ENCODE peak calls at places on chromosome 15, in seven cellular contexts. One of them, this sample, is unnamed.
A peak's percentile ranks its signal among the peaks of the same experiment; 100 is the strongest.

GRCh38 chr15:29693225-29693624 is 129.0 kb downstream of the TJP1 start:
- DNase-seq in GM12864: no peak
- DNase-seq in T-cell: no peak
- DNase-seq in activated naive CD4-positive, alpha-beta T cell: no peak
- DNase-seq in ACHN: no peak
- DNase-seq in HL-60: no peak
- DNase-seq in HT1080: no peak
- DNase-seq in this sample: no peak

GRCh38 chr15:51781506-51781905 is 30.1 kb downstream of the TMOD2 start:
- DNase-seq in ACHN: no peak
- DNase-seq in GM12864: no peak
- DNase-seq in activated naive CD4-positive, alpha-beta T cell: no peak
- DNase-seq in HT1080: no peak
- DNase-seq in HL-60: no peak
- DNase-seq in T-cell: no peak
- DNase-seq in this sample: no peak

GRCh38 chr15:79442911-79443310 is 10.8 kb downstream of the MINAR1 start:
- DNase-seq in activated naive CD4-positive, alpha-beta T cell: no peak
- DNase-seq in ACHN: no peak
- DNase-seq in HT1080: no peak
- DNase-seq in HL-60: no peak
- DNase-seq in T-cell: no peak
- DNase-seq in GM12864: no peak
- DNase-seq in this sample: no peak

GRCh38 chr15:80343610-80344009 is 60.6 kb upstream of the ARNT2 start:
- DNase-seq in activated naive CD4-positive, alpha-beta T cell: no peak
- DNase-seq in ACHN: no peak
- DNase-seq in GM12864: no peak
- DNase-seq in HT1080: no peak
- DNase-seq in HL-60: no peak
- DNase-seq in T-cell: no peak
- DNase-seq in this sample: no peak

GRCh38 chr15:91787198-91787597 is 66.3 kb upstream of the SLCO3A1 start:
- DNase-seq in ACHN: no peak
- DNase-seq in GM12864: no peak
- DNase-seq in HL-60: no peak
- DNase-seq in HT1080: no peak
- DNase-seq in activated naive CD4-positive, alpha-beta T cell: no peak
- DNase-seq in T-cell: no peak
- DNase-seq in this sample: no peak

GRCh38 chr15:41804920-41805666 is 22.8 kb upstream of the JMJD7 start:
- DNase-seq in HT1080: no peak
- DNase-seq in activated naive CD4-positive, alpha-beta T cell: no peak
- DNase-seq in GM12864: no peak
- DNase-seq in ACHN: no peak
- DNase-seq in HL-60: no peak
- DNase-seq in T-cell: no peak
- DNase-seq in this sample: no peak

GRCh38 chr15:88430051-88430450 is 37.1 kb downstream of the MRPL46 start:
- DNase-seq in T-cell: no peak
- DNase-seq in HT1080: no peak
- DNase-seq in activated naive CD4-positive, alpha-beta T cell: no peak
- DNase-seq in HL-60: no peak
- DNase-seq in ACHN: no peak
- DNase-seq in GM12864: no peak
- DNase-seq in this sample: no peak

GRCh38 chr15:90557651-90558084 is 27.9 kb downstream of the CRTC3 start:
- DNase-seq in HL-60: no peak
- DNase-seq in activated naive CD4-positive, alpha-beta T cell: no peak
- DNase-seq in GM12864: no peak
- DNase-seq in ACHN: no peak
- DNase-seq in T-cell: no peak
- DNase-seq in HT1080: no peak
- DNase-seq in this sample: no peak

GRCh38 chr15:90836296-90836871 is 32.0 kb upstream of the FURIN start:
- DNase-seq in GM12864: no peak
- DNase-seq in activated naive CD4-positive, alpha-beta T cell: no peak
- DNase-seq in HL-60: no peak
- DNase-seq in T-cell: no peak
- DNase-seq in ACHN: no peak
- DNase-seq in HT1080: peak; percentile 56
- DNase-seq in this sample: no peak

GRCh38 chr15:38699633-38700230 is 135.1 kb upstream of the RASGRP1 start:
- DNase-seq in HT1080: peak; percentile 47
- DNase-seq in activated naive CD4-positive, alpha-beta T cell: peak; percentile 46
- DNase-seq in HL-60: peak; percentile 56
- DNase-seq in ACHN: peak; percentile 64
- DNase-seq in T-cell: peak; percentile 43
- DNase-seq in GM12864: peak; percentile 59
- DNase-seq in this sample: peak; percentile 76

GRCh38 chr15:75203908-75204263 is 2.2 kb downstream of the C15orf39 start:
- DNase-seq in HT1080: no peak
- DNase-seq in ACHN: no peak
- DNase-seq in GM12864: no peak
- DNase-seq in T-cell: no peak
- DNase-seq in activated naive CD4-positive, alpha-beta T cell: no peak
- DNase-seq in HL-60: no peak
- DNase-seq in this sample: no peak

GRCh38 chr15:63833246-63833696 is 477 bp downstream of the HERC1 start:
- DNase-seq in ACHN: peak; percentile 31
- DNase-seq in T-cell: peak; percentile 11
- DNase-seq in activated naive CD4-positive, alpha-beta T cell: peak; percentile 39
- DNase-seq in HL-60: peak; percentile 20
- DNase-seq in HT1080: peak; percentile 7
- DNase-seq in GM12864: no peak
- DNase-seq in this sample: peak; percentile 90

GRCh38 chr15:86115138-86115801 is 35.6 kb downstream of the AGBL1 start:
- DNase-seq in ACHN: no peak
- DNase-seq in HT1080: no peak
- DNase-seq in T-cell: no peak
- DNase-seq in activated naive CD4-positive, alpha-beta T cell: no peak
- DNase-seq in HL-60: no peak
- DNase-seq in GM12864: no peak
- DNase-seq in this sample: no peak

GRCh38 chr15:80242132-80242769 is 9.8 kb downstream of the CTXND1 start:
- DNase-seq in ACHN: peak; percentile 28
- DNase-seq in HT1080: peak; percentile 17
- DNase-seq in activated naive CD4-positive, alpha-beta T cell: no peak
- DNase-seq in HL-60: peak; percentile 36
- DNase-seq in T-cell: no peak
- DNase-seq in GM12864: no peak
- DNase-seq in this sample: peak; percentile 60

GRCh38 chr15:99424131-99424571 is 141.6 kb upstream of the MEF2A start:
- DNase-seq in activated naive CD4-positive, alpha-beta T cell: no peak
- DNase-seq in GM12864: no peak
- DNase-seq in HL-60: no peak
- DNase-seq in T-cell: no peak
- DNase-seq in HT1080: no peak
- DNase-seq in ACHN: no peak
- DNase-seq in this sample: no peak

GRCh38 chr15:58521293-58521991 is 89.7 kb downstream of the LIPC start:
- DNase-seq in HL-60: peak; percentile 95
- DNase-seq in ACHN: peak; percentile 96
- DNase-seq in GM12864: no peak
- DNase-seq in T-cell: no peak
- DNase-seq in activated naive CD4-positive, alpha-beta T cell: no peak
- DNase-seq in HT1080: peak; percentile 80
- DNase-seq in this sample: no peak

GRCh38 chr15:76904461-76905012 is 603 bp downstream of the SCAPER start:
- DNase-seq in HT1080: peak; percentile 38
- DNase-seq in ACHN: peak; percentile 27
- DNase-seq in HL-60: no peak
- DNase-seq in T-cell: no peak
- DNase-seq in GM12864: no peak
- DNase-seq in activated naive CD4-positive, alpha-beta T cell: no peak
- DNase-seq in this sample: peak; percentile 73